ENCODE peak calls at places on chromosomes 6 and 20, in five cellular contexts. Y is OCI-LY7; U is stomach; G is effector CD4-positive, alpha-beta T cell; Q is activated T-helper 9 cell treated with anti-CD3 and anti-CD28 coated beads, Interleukin-2, amount 50 U/mL, for 16 hours. Z is an unnamed sample.

GRCh38 chr6:12029979-12030737 is 18.0 kb downstream of the HIVEP1 start:
- DNase-seq in Y (no peak), U (no peak), G (no peak), Q (no peak), Z (no peak)

GRCh38 chr6:14059791-14060436 is 57.7 kb upstream of the CD83 start:
- DNase-seq in Y (no peak), U (peak), G (no peak), Q (no peak), Z (peak)

GRCh38 chr6:39188577-39188976 is 40.7 kb downstream of the KCNK5 start:
- DNase-seq in Y (no peak), U (no peak), G (no peak), Q (no peak), Z (peak)

GRCh38 chr6:52317841-52318581 is 33.5 kb upstream of the MCM3 start:
- DNase-seq in Y (no peak), U (no peak), G (no peak), Q (no peak), Z (peak)

GRCh38 chr6:156658186-156658585 is 119.0 kb upstream of the ARID1B start:
- DNase-seq in Y (no peak), U (no peak), G (no peak), Q (no peak), Z (no peak)

GRCh38 chr6:93193868-93194267 is 225.5 kb downstream of the EPHA7 start:
- DNase-seq in Y (no peak), U (no peak), G (no peak), Q (no peak), Z (no peak)

GRCh38 chr6:69796081-69796626 is 656 bp downstream of the LMBRD1 start:
- DNase-seq in Y (peak), U (peak), G (peak), Q (no peak), Z (peak)

GRCh38 chr20:46270977-46271744 is 37.1 kb downstream of the CDH22 start:
- DNase-seq in Y (no peak), U (no peak), G (no peak), Q (no peak), Z (no peak)

GRCh38 chr20:5127204-5127858 is 523 bp downstream of the CDS2 start:
- DNase-seq in Y (peak), U (peak), G (peak), Q (peak), Z (peak)

Z was measured in bronchial epithelial cell.